ENCODE peak calls at places on chromosomes 13 and 19, in ten cellular contexts. D, O, I, T, A, J, S, F, N and Z are unnamed samples.
A peak's percentile ranks its signal among the peaks of the same experiment; 100 is the strongest.

GRCh38 chr13:113029487-113030258 is 60.7 kb downstream of the MCF2L start:
- DNase-seq in D (peak; percentile 21), O (peak; percentile 86), I (no peak), T (peak; percentile 87), A (no peak), J (peak; percentile 72), S (peak; percentile 90), F (peak; percentile 37), N (no peak), Z (no peak)

GRCh38 chr19:48877900-48878218 is 5.6 kb downstream of the PPP1R15A start:
- DNase-seq in D (no peak), O (no peak), I (no peak), T (no peak), A (peak; percentile 33), J (no peak), S (no peak), F (no peak), N (no peak), Z (no peak)

GRCh38 chr13:51821666-51822065 is 17.7 kb upstream of the DHRS12 start:
- DNase-seq in D (no peak), O (no peak), I (no peak), T (no peak), A (no peak), J (no peak), S (no peak), F (no peak), N (no peak), Z (no peak)

GRCh38 chr19:56639217-56639616 is 3.7 kb upstream of the SMIM17 start:
- DNase-seq in D (no peak), O (no peak), I (peak; percentile 8), T (no peak), A (peak; percentile 1), J (no peak), S (no peak), F (no peak), N (no peak), Z (no peak)

GRCh38 chr13:109918179-109918651 is 131.8 kb upstream of the IRS2 start:
- DNase-seq in D (no peak), O (no peak), I (peak; percentile 28), T (no peak), A (no peak), J (no peak), S (no peak), F (no peak), N (no peak), Z (peak; percentile 12)

GRCh38 chr13:21675095-21676007 is 4.5 kb downstream of the FGF9 start:
- DNase-seq in D (no peak), O (peak; percentile 3), I (no peak), T (peak; percentile 55), A (no peak), J (peak; percentile 38), S (peak; percentile 57), F (peak; percentile 54), N (no peak), Z (peak; percentile 77)

GRCh38 chr19:18225702-18226468 is at the start of gene PDE4C:
- DNase-seq in D (no peak), O (no peak), I (peak; percentile 22), T (peak; percentile 84), A (no peak), J (no peak), S (peak; percentile 43), F (no peak), N (no peak), Z (no peak)

GRCh38 chr13:60226507-60226906 is 62.8 kb upstream of the DIAPH3 start:
- DNase-seq in D (no peak), O (no peak), I (peak; percentile 43), T (peak; percentile 40), A (peak; percentile 25), J (no peak), S (peak; percentile 42), F (peak; percentile 13), N (no peak), Z (peak; percentile 10)

GRCh38 chr13:98959775-98960325 is 18.0 kb downstream of the DOCK9 start:
- DNase-seq in D (no peak), O (no peak), I (no peak), T (no peak), A (no peak), J (no peak), S (no peak), F (no peak), N (no peak), Z (no peak)

GRCh38 chr19:11088508-11089253 is 582 bp upstream of the LDLR start:
- DNase-seq in D (peak; percentile 16), O (no peak), I (no peak), T (no peak), A (peak; percentile 60), J (no peak), S (no peak), F (no peak), N (no peak), Z (peak; percentile 46)

GRCh38 chr19:51043497-51043896 is 8.7 kb upstream of the KLK12 start:
- DNase-seq in D (no peak), O (no peak), I (no peak), T (no peak), A (no peak), J (no peak), S (no peak), F (no peak), N (no peak), Z (no peak)

GRCh38 chr13:48648446-48648845 is 5.3 kb upstream of the CYSLTR2 start:
- DNase-seq in D (no peak), O (no peak), I (no peak), T (no peak), A (no peak), J (no peak), S (no peak), F (no peak), N (no peak), Z (no peak)

GRCh38 chr13:94620286-94620896 is 18.7 kb downstream of the GPR180 start:
- DNase-seq in D (no peak), O (peak; percentile 22), I (peak; percentile 40), T (peak; percentile 43), A (peak; percentile 36), J (no peak), S (peak; percentile 48), F (no peak), N (no peak), Z (peak; percentile 47)

GRCh38 chr19:10699650-10700335 is 1.4 kb upstream of the QTRT1 start:
- DNase-seq in D (no peak), O (peak; percentile 61), I (peak; percentile 54), T (peak; percentile 69), A (peak; percentile 74), J (peak; percentile 54), S (peak; percentile 79), F (peak; percentile 70), N (no peak), Z (peak; percentile 67)